ENCODE peak calls at places on chromosome 13, in nine cellular contexts. K is AG04450; T is gastrocnemius medialis; U is A673; L is colonic mucosa; X is CD8-positive, alpha-beta T cell; P is uterus; B is body of pancreas; R is H9. Q is an unnamed sample.

GRCh38 chr13:47256618-47257017 is 359.8 kb upstream of the HTR2A start:
- DNase-seq in K (peak; percentile 42), T (no peak), U (no peak), L (no peak), X (no peak), P (no peak), B (no peak), R (no peak), Q (no peak)

GRCh38 chr13:40559915-40560314 is 106.5 kb downstream of the FOXO1 start:
- DNase-seq in K (no peak), T (no peak), U (no peak), L (no peak), X (no peak), P (no peak), B (no peak), R (no peak), Q (no peak)

GRCh38 chr13:97382276-97382675 is 51.7 kb upstream of the RAP2A start:
- DNase-seq in K (no peak), T (no peak), U (no peak), L (no peak), X (no peak), P (no peak), B (no peak), R (no peak), Q (no peak)

GRCh38 chr13:39586956-39587605 is 15.9 kb downstream of the LHFPL6 start:
- DNase-seq in K (no peak), T (no peak), U (no peak), L (no peak), X (no peak), P (no peak), B (no peak), R (no peak), Q (no peak)

GRCh38 chr13:94708971-94709614 is 3.3 kb downstream of the SOX21 start:
- DNase-seq in K (no peak), T (no peak), U (no peak), L (no peak), X (no peak), P (no peak), B (no peak), R (no peak), Q (no peak)

GRCh38 chr13:95301947-95302386 is 716 bp upstream of the ABCC4 start:
- DNase-seq in K (no peak), T (no peak), U (peak; percentile 85), L (no peak), X (no peak), P (no peak), B (no peak), R (no peak), Q (no peak)

GRCh38 chr13:102401305-102401704 is 543 bp downstream of the FGF14 start:
- DNase-seq in K (no peak), T (no peak), U (no peak), L (no peak), X (no peak), P (no peak), B (no peak), R (no peak), Q (no peak)

GRCh38 chr13:44758595-44759221 is 182.6 kb upstream of the TSC22D1 start:
- DNase-seq in K (peak; percentile 87), T (no peak), U (peak; percentile 23), L (peak; percentile 59), X (no peak), P (no peak), B (peak; percentile 31), R (no peak), Q (no peak)

GRCh38 chr13:99289674-99290337 is 17.4 kb downstream of the GPR183 start:
- DNase-seq in K (no peak), T (no peak), U (no peak), L (no peak), X (peak; percentile 45), P (no peak), B (no peak), R (no peak), Q (no peak)

GRCh38 chr13:28136916-28137315 is 1.4 kb upstream of the PAN3 start:
- DNase-seq in K (no peak), T (no peak), U (no peak), L (no peak), X (no peak), P (no peak), B (no peak), R (no peak), Q (no peak)

GRCh38 chr13:114049026-114049425 is 75.2 kb upstream of the C13orf46 start:
- DNase-seq in K (no peak), T (no peak), U (no peak), L (peak; percentile 59), X (peak; percentile 38), P (no peak), B (no peak), R (no peak), Q (no peak)

GRCh38 chr13:30000373-30000770 is 150.0 kb upstream of the UBL3 start:
- DNase-seq in K (no peak), T (no peak), U (no peak), L (peak; percentile 63), X (no peak), P (no peak), B (no peak), R (no peak), Q (no peak)

GRCh38 chr13:114099918-114100445 is 32.4 kb downstream of the RASA3 start:
- DNase-seq in K (no peak), T (no peak), U (peak; percentile 57), L (no peak), X (no peak), P (peak; percentile 14), B (no peak), R (peak; percentile 91), Q (no peak)

GRCh38 chr13:46295531-46296464 is 84.1 kb downstream of the LRRC63 start:
- DNase-seq in K (peak; percentile 49), T (no peak), U (peak; percentile 88), L (no peak), X (peak; percentile 69), P (no peak), B (no peak), R (no peak), Q (no peak)

GRCh38 chr13:76993021-76993420 is 1.1 kb downstream of the CLN5 start:
- DNase-seq in K (no peak), T (no peak), U (no peak), L (no peak), X (no peak), P (no peak), B (no peak), R (no peak), Q (no peak)

GRCh38 chr13:76993473-76993872 is 1.6 kb downstream of the CLN5 start:
- DNase-seq in K (no peak), T (no peak), U (no peak), L (no peak), X (no peak), P (no peak), B (no peak), R (no peak), Q (no peak)

GRCh38 chr13:76992548-76993001 is 694 bp downstream of the CLN5 start:
- DNase-seq in K (no peak), T (no peak), U (no peak), L (peak; percentile 61), X (peak; percentile 22), P (peak; percentile 27), B (peak; percentile 43), R (no peak), Q (no peak)

GRCh38 chr13:76991432-76991795 is 467 bp upstream of the CLN5 start:
- DNase-seq in K (no peak), T (no peak), U (no peak), L (peak; percentile 46), X (peak; percentile 77), P (peak; percentile 30), B (no peak), R (no peak), Q (peak; percentile 15)

DNA sequence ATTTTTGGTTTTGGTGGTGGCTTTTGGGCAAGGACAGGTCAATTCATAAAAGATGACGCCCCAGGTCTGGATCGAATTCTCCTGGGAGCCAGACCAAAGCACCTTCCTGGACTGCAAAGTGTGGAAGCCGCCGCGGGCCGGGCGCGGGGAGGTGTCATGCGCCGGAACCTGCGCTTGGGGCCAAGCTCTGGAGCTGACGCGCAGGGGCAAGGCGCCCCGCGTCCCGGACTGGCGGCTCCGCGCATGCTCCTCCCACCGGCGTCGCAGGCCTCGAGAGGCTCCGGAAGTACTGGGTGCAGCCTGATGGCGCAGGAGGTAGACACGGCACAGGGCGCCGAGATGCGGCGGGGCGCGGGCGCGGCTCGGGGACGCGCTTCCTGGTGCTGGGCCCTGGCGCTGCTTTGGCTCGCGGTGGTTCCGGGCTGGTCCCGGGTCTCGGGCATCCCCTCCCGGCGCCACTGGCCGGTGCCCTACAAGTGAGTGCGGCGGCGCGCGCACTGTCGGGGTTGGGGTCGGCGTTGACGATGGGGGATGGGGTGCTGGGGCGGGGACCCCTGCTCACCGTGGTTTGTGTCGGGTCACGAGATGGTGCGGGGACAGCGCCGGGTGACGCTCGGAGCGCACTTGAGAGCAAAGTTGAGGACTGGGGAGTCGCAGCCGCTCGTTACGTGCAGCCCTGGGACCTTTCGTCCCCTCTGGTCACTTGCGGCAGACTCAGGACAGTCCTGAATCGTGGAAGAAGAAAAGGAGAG is at the start of gene CLN5:
- DNase-seq in K (peak; percentile 67), T (peak; percentile 92), U (peak; percentile 94), L (peak; percentile 93), X (peak; percentile 93), P (peak; percentile 91), B (peak; percentile 94), R (peak; percentile 95), Q (peak; percentile 71)
- TF ChIP-seq CTCF in K (peak; percentile 2), T (no peak), U (no peak), L (no peak), X (no peak), P (no peak), B (peak; percentile 34), R (no peak), Q (peak; percentile 15)

GRCh38 chr13:59914556-59914955 is 249.2 kb downstream of the DIAPH3 start:
- DNase-seq in K (peak; percentile 13), T (no peak), U (no peak), L (no peak), X (no peak), P (no peak), B (no peak), R (no peak), Q (no peak)
- H3K27ac ChIP-seq in K (no peak overlapping the region), T (no peak overlapping the region), U (no peak overlapping the region), L (no peak overlapping the region), X (no peak overlapping the region), P (no peak overlapping the region), B (no peak overlapping the region), R (no peak overlapping the region), Q (no peak overlapping the region)

GRCh38 chr13:78586706-78587105 is 16.6 kb downstream of the POU4F1 start:
- DNase-seq in K (no peak), T (no peak), U (peak; percentile 68), L (no peak), X (no peak), P (no peak), B (no peak), R (peak; percentile 88), Q (no peak)
- TF ChIP-seq CTCF in K (peak; percentile 23), T (no peak), U (peak; percentile 63), L (no peak), X (no peak), P (no peak), B (no peak), R (peak; percentile 90), Q (no peak)

DNA sequence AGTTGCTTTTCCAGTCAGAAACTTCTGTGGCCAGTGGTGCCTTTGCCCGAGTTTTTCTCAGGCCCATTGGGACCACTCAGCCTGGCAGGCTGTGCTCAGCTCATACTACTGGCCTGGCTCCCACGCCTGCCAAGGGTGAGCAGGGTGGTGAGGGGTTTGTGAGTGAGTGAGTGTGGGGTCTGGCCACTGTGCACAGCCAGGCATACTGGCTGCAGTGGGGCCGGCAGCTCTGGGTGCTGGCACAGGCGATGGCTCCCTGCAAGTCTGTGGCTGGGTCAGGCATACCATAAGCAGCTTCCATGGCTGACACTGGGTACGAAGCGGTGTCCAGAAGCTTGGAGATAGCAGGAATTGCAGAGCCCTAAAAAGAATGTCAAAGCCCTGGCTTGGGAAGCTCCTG is 161.0 kb downstream of the SLITRK6 start:
- DNase-seq in K (no peak), T (no peak), U (no peak), L (no peak), X (no peak), P (no peak), B (no peak), R (no peak), Q (no peak)
- H3K27ac ChIP-seq in K (no peak overlapping the region), T (no peak overlapping the region), U (no peak overlapping the region), L (no peak overlapping the region), X (no peak overlapping the region), P (no peak overlapping the region), B (no peak overlapping the region), R (no peak overlapping the region), Q (no peak overlapping the region)

Q was measured in thoracic aorta.